ENCODE peak calls at places on chromosomes 5 and 9, in seven cellular contexts. Z is heart right ventricle, U is upper lobe of right lung, K is A549, C is mesenchymal stem cell, W is BE2C, Y is spleen. V is an unnamed sample.

GRCh38 chr5:170570492-170570891 is 66.7 kb downstream of the KCNIP1 start:
- DNase-seq in Z (no peak), U (no peak), K (no peak), C (no peak), W (no peak), Y (no peak), V (peak; percentile 29)

GRCh38 chr9:125233678-125234077 is 7.5 kb downstream of the HSPA5 start:
- DNase-seq in Z (no peak), U (no peak), K (peak; percentile 40), C (peak; percentile 99), W (no peak), Y (no peak), V (no peak)

GRCh38 chr9:104858271-104858670 is 69.7 kb downstream of the ABCA1 start:
- DNase-seq in Z (no peak), U (no peak), K (no peak), C (no peak), W (no peak), Y (no peak), V (no peak)

GRCh38 chr9:100104314-100104713 is 5.3 kb downstream of the INVS start:
- DNase-seq in Z (no peak), U (no peak), K (no peak), C (no peak), W (no peak), Y (no peak), V (no peak)

GRCh38 chr5:39570418-39571027 is 145.7 kb upstream of the DAB2 start:
- DNase-seq in Z (no peak), U (no peak), K (peak; percentile 10), C (peak; percentile 54), W (no peak), Y (no peak), V (no peak)

GRCh38 chr5:35316611-35317307 is 86.5 kb upstream of the PRLR start:
- DNase-seq in Z (no peak), U (no peak), K (no peak), C (no peak), W (no peak), Y (no peak), V (no peak)

GRCh38 chr9:33187519-33188218 is 20.5 kb upstream of the B4GALT1 start:
- DNase-seq in Z (peak; percentile 70), U (no peak), K (no peak), C (no peak), W (no peak), Y (no peak), V (peak; percentile 75)

GRCh38 chr5:54309237-54309636 is 1.1 kb downstream of the ARL15 start:
- DNase-seq in Z (no peak), U (no peak), K (no peak), C (peak; percentile 27), W (no peak), Y (no peak), V (no peak)

GRCh38 chr9:91953723-91954122 is 3.7 kb upstream of the ROR2 start:
- DNase-seq in Z (no peak), U (no peak), K (no peak), C (no peak), W (no peak), Y (no peak), V (peak; percentile 72)

GRCh38 chr9:98022447-98022846 is 34.1 kb upstream of the NANS start:
- DNase-seq in Z (no peak), U (no peak), K (no peak), C (no peak), W (no peak), Y (no peak), V (no peak)

DNA sequence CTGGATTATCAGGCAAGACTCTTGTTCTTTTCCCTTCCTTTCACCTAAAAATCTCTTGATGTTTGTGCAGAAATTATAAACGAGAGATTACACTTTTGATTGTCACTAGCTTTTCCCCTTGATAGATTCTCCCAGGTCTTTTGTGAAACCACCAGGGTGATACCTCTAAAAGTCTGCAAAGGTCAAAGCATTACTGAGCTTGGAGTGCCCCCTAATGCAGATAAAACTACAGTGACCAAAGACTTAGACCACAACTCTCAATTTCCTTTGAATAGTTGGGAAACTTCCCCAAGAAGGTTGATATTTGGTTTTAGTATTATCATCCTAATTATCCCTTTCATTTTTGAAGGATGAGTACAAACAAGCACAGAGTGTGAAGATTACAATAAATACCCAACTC is 173.1 kb downstream of the CYLC2 start:
- DNase-seq in Z (no peak), U (no peak), K (no peak), C (no peak), W (no peak), Y (no peak), V (no peak)
- H3K4me1 ChIP-seq in Z (no peaks in the 10 kb centered on the region), U (no peaks in the 10 kb centered on the region), K (no peaks in the 10 kb centered on the region), C (no peaks in the 10 kb centered on the region), W (no peaks in the 10 kb centered on the region), Y (no peaks in the 10 kb centered on the region), V (no peaks in the 10 kb centered on the region)

GRCh38 chr9:134647359-134648115 is 5.9 kb downstream of the COL5A1 start:
- DNase-seq in Z (no peak), U (no peak), K (no peak), C (no peak), W (no peak), Y (no peak), V (no peak)
- H3K4me1 ChIP-seq in Z (peaks cover 68% of the 10 kb centered on the region), U (peaks cover 28% of the 10 kb centered on the region), K (peaks cover 58% of the 10 kb centered on the region), C (peaks cover 47% of the 10 kb centered on the region), W (peaks cover 26% of the 10 kb centered on the region), Y (peaks cover 6% of the 10 kb centered on the region), V (peaks cover 7% of the 10 kb centered on the region)

GRCh38 chr5:172412724-172413260 is 41.5 kb downstream of the SH3PXD2B start:
- DNase-seq in Z (peak; percentile 86), U (peak; percentile 86), K (no peak), C (peak; percentile 96), W (peak; percentile 72), Y (peak; percentile 81), V (no peak)
- H3K4me1 ChIP-seq in Z (peaks cover 52% of the 10 kb centered on the region), U (peaks cover 43% of the 10 kb centered on the region), K (peaks cover 40% of the 10 kb centered on the region), C (peaks cover 27% of the 10 kb centered on the region), W (no peaks in the 10 kb centered on the region), Y (peaks cover 6% of the 10 kb centered on the region), V (no peaks in the 10 kb centered on the region)

DNA sequence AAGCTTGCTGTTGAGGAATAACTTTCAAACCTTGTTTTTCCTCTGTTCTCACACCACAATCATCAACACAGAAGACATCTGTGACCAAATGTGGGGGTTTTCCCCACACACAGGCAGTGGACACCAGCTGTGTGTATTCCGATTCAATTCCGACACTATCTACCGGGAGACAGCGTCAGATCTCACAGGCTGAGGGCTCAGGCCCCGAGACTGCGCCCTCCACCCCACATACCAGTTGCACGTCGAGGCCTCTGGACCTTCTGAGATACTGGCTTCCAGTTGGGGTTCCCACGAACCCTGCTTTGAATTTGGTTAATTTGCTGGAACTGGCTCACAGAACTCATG is 41.3 kb downstream of the STK10 start:
- DNase-seq in Z (no peak), U (no peak), K (no peak), C (no peak), W (no peak), Y (no peak), V (no peak)
- H3K4me1 ChIP-seq in Z (peaks cover 58% of the 10 kb centered on the region), U (peaks cover 17% of the 10 kb centered on the region), K (peaks cover 4% of the 10 kb centered on the region), C (peaks cover 43% of the 10 kb centered on the region), W (peaks cover 18% of the 10 kb centered on the region), Y (peaks cover 60% of the 10 kb centered on the region), V (peaks cover 10% of the 10 kb centered on the region)

GRCh38 chr5:173835662-173836061 is 52.5 kb upstream of the CPEB4 start:
- DNase-seq in Z (no peak), U (no peak), K (no peak), C (no peak), W (no peak), Y (peak; percentile 81), V (peak; percentile 43)
- H3K4me1 ChIP-seq in Z (peaks cover 21% of the 10 kb centered on the region), U (peaks cover 20% of the 10 kb centered on the region), K (peaks cover 5% of the 10 kb centered on the region), C (peaks cover 4% of the 10 kb centered on the region), W (peaks cover 8% of the 10 kb centered on the region), Y (peaks cover 31% of the 10 kb centered on the region), V (peaks cover 1% of the 10 kb centered on the region)

GRCh38 chr5:15442183-15442550 is 57.8 kb upstream of the FBXL7 start:
- DNase-seq in Z (no peak), U (no peak), K (no peak), C (no peak), W (no peak), Y (no peak), V (no peak)
- H3K4me1 ChIP-seq in Z (peaks cover 6% of the 10 kb centered on the region), U (no peaks in the 10 kb centered on the region), K (no peaks in the 10 kb centered on the region), C (no peaks in the 10 kb centered on the region), W (no peaks in the 10 kb centered on the region), Y (no peaks in the 10 kb centered on the region), V (peaks cover 6% of the 10 kb centered on the region)

V was measured in endodermal cell.